ENCODE peak calls at places on chromosome 21, in five cellular contexts. R, A, L, X and B are unnamed samples.

GRCh38 chr21:32470206-32470605 is 57.7 kb downstream of the EVA1C start:
- DNase-seq in X (no peak), A (no peak), L (no peak), R (no peak), B (no peak)

GRCh38 chr21:43847301-43847700 is 17.7 kb upstream of the AGPAT3 start:
- DNase-seq in A (no peak), R (no peak), X (no peak), L (no peak), B (no peak)

GRCh38 chr21:44723177-44724131 is 12.1 kb upstream of the TSPEAR start:
- DNase-seq in R (no peak), L (no peak), A (peak; percentile 7), X (no peak), B (no peak)

GRCh38 chr21:31360717-31361116 is 16.7 kb upstream of the TIAM1 start:
- DNase-seq in L (no peak), R (no peak), X (no peak), A (no peak), B (no peak)

GRCh38 chr21:45510466-45510955 is 31.7 kb downstream of the SLC19A1 start:
- DNase-seq in L (no peak), X (no peak), A (no peak), R (peak; percentile 7), B (peak; percentile 34)

GRCh38 chr21:42440187-42440792 is 36.6 kb downstream of the UBASH3A start:
- DNase-seq in X (peak; percentile 4), A (no peak), R (no peak), L (no peak), B (no peak)

GRCh38 chr21:32349333-32349944 is 43.4 kb downstream of the URB1 start:
- DNase-seq in R (no peak), A (no peak), X (no peak), L (no peak), B (no peak)

GRCh38 chr21:32578107-32578691 is 7.1 kb downstream of the TCP10L start:
- DNase-seq in A (peak; percentile 25), L (no peak), X (no peak), R (peak; percentile 42), B (no peak)

GRCh38 chr21:39483917-39484316 is 32.1 kb downstream of the SH3BGR start:
- DNase-seq in A (peak; percentile 5), R (no peak), X (no peak), L (no peak), B (no peak)

GRCh38 chr21:37759777-37760176 is 156.5 kb downstream of the KCNJ6 start:
- DNase-seq in X (no peak), R (no peak), L (no peak), A (no peak), B (no peak)

GRCh38 chr21:37763298-37763697 is 153.0 kb downstream of the KCNJ6 start:
- DNase-seq in A (no peak), L (no peak), X (no peak), R (no peak), B (no peak)

GRCh38 chr21:37762606-37763005 is 153.7 kb downstream of the KCNJ6 start:
- DNase-seq in R (no peak), X (no peak), A (no peak), L (no peak), B (no peak)

GRCh38 chr21:37757631-37758376 is 158.5 kb downstream of the KCNJ6 start:
- DNase-seq in A (no peak), X (no peak), R (no peak), L (no peak), B (no peak)

DNA sequence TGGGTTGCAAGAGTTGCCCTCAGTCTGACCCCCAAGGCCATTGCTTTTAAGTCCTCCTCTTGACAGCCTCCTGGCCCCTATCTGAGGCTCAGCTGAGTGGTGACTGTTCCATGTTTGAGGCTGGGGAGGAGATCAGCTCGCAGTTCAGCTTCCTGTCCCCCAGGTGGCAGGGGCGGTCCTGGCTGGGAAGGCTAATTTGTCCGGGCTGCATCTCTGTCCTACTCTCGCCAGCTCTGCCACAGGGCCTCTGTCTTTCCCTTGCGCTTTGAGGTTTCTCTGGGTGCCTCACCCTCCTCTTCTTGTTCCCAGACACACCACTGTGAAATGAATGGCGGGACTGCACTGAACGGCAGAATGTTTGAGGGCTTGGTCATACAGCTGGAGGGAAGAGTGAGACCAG is 157.3 kb downstream of the KCNJ6 start:
- DNase-seq in A (peak; percentile 59), R (peak; percentile 27), X (no peak), L (no peak), B (peak; percentile 57)
- TF ChIP-seq CTCF in A (peak; percentile 74), R (peak; percentile 41), X (no peak), L (no peak), B (peak; percentile 71)

GRCh38 chr21:26834181-26834945 is 10.8 kb downstream of the ADAMTS1 start:
- DNase-seq in L (no peak), R (no peak), A (peak; percentile 58), X (no peak), B (no peak)
- TF ChIP-seq CTCF in L (no peak), R (peak; percentile 53), A (peak; percentile 35), X (no peak), B (no peak)

DNA sequence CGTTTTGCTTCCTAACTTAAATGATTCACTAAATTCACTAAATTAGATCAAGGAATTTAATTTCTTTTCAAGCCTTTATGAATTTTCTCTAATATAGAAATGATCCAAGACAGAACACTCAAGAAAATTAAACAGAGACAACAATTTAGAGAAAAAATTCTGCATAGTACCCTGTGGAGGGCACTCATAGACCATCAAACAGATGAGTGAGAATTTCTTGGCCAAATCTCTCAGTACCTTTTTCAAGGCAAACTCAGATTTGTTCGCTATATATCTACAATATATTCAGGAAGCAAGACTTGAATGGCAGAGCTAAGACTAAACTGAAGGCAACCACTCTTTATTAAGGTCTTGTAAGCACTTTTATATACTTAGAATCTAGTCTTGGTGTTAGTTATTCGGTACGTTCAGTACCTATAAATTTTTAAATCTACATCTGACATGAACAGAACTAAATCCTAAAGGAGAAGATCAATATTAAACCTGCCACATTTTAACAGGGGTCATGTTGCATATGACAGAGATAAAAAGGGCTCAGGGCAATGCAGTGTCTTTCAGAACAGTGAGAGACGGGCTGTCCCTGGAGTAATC is 118.7 kb upstream of the TMPRSS15 start:
- DNase-seq in L (no peak), X (no peak), R (peak; percentile 8), A (no peak), B (no peak)
- TF ChIP-seq CTCF in L (no peak), X (no peak), R (peak; percentile 57), A (no peak), B (no peak)

DNA sequence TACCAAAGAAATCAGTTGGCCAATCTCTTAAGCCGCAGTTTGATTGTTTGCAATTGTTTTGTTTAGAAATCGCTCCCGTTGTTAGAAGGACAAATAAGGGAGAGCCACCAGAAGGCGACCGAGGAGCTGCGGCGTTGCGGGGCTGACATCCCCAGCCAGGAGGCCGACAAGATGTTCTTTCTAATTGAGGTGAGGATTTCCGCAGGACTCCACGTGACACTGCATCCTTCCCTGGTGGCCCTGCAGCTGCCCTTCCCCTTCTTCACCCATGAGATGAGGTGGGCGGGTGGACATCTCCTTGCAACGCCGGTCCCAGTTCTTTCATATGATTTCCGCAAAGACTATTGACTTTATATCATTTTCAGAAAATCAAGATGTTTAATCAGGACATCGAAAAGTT is 27.2 kb upstream of the MX1 start:
- DNase-seq in X (no peak), R (no peak), A (no peak), L (no peak), B (no peak)
- TF ChIP-seq CTCF in X (no peak), R (no peak), A (no peak), L (no peak), B (no peak)

GRCh38 chr21:34728479-34728878 is 59.7 kb downstream of the CLIC6 start:
- DNase-seq in A (no peak), L (no peak), R (no peak), X (no peak), B (no peak)

GRCh38 chr21:34724131-34724856 is 55.5 kb downstream of the CLIC6 start:
- DNase-seq in L (no peak), A (no peak), R (no peak), X (no peak), B (no peak)

GRCh38 chr21:34726627-34727337 is 58.0 kb downstream of the CLIC6 start:
- DNase-seq in L (no peak), R (no peak), A (peak; percentile 35), X (no peak), B (no peak)

GRCh38 chr21:34724857-34725195 is 56.0 kb downstream of the CLIC6 start:
- DNase-seq in L (no peak), R (no peak), A (no peak), X (no peak), B (no peak)

GRCh38 chr21:34722684-34723300 is 54.0 kb downstream of the CLIC6 start:
- DNase-seq in R (no peak), L (no peak), X (no peak), A (no peak), B (no peak)
- TF ChIP-seq CTCF in R (peak; percentile 43), L (no peak), X (no peak), A (peak; percentile 46), B (peak; percentile 87)

GRCh38 chr21:29279531-29279930 is 19.2 kb upstream of the BACH1 start:
- DNase-seq in X (no peak), L (no peak), A (no peak), R (no peak), B (no peak)
- TF ChIP-seq CTCF in X (no peak), L (no peak), A (no peak), R (no peak), B (no peak)